ENCODE peak calls at places on chromosomes 13 and 19, in nine cellular contexts. One of them, this sample, is unnamed.

GRCh38 chr13:26132756-26133155 is 80.9 kb upstream of the SHISA2 start:
- DNase-seq in GM20000: no peak
- DNase-seq in activated T-cell treated with anti-CD3 and anti-CD28 coated beads, Interleukin-2, amount 50 U/mL, for 72 hours: no peak
- DNase-seq in NB4: peak; percentile 19
- DNase-seq in occipital lobe: no peak
- DNase-seq in NAMALWA: peak; percentile 29
- DNase-seq in progenitor cell of endocrine pancreas: no peak
- DNase-seq in lung microvascular endothelial cell: peak; percentile 53
- DNase-seq in iPS DF 6.9: no peak
- DNase-seq in this sample: no peak

GRCh38 chr19:4453232-4454179 is 4.1 kb downstream of the UBXN6 start:
- DNase-seq in NAMALWA: no peak
- DNase-seq in lung microvascular endothelial cell: no peak
- DNase-seq in NB4: no peak
- DNase-seq in GM20000: no peak
- DNase-seq in iPS DF 6.9: no peak
- DNase-seq in activated T-cell treated with anti-CD3 and anti-CD28 coated beads, Interleukin-2, amount 50 U/mL, for 72 hours: no peak
- DNase-seq in progenitor cell of endocrine pancreas: no peak
- DNase-seq in occipital lobe: no peak
- DNase-seq in this sample: no peak

GRCh38 chr13:59906413-59907027 is 257.2 kb downstream of the DIAPH3 start:
- DNase-seq in iPS DF 6.9: no peak
- DNase-seq in activated T-cell treated with anti-CD3 and anti-CD28 coated beads, Interleukin-2, amount 50 U/mL, for 72 hours: no peak
- DNase-seq in lung microvascular endothelial cell: peak; percentile 71
- DNase-seq in progenitor cell of endocrine pancreas: no peak
- DNase-seq in occipital lobe: no peak
- DNase-seq in NB4: peak; percentile 33
- DNase-seq in GM20000: peak; percentile 9
- DNase-seq in NAMALWA: peak; percentile 64
- DNase-seq in this sample: peak; percentile 23

GRCh38 chr19:23415034-23415433 is 19.8 kb upstream of the ZNF91 start:
- DNase-seq in NAMALWA: peak; percentile 39
- DNase-seq in NB4: no peak
- DNase-seq in progenitor cell of endocrine pancreas: no peak
- DNase-seq in activated T-cell treated with anti-CD3 and anti-CD28 coated beads, Interleukin-2, amount 50 U/mL, for 72 hours: no peak
- DNase-seq in occipital lobe: no peak
- DNase-seq in lung microvascular endothelial cell: no peak
- DNase-seq in iPS DF 6.9: no peak
- DNase-seq in GM20000: peak; percentile 22
- DNase-seq in this sample: no peak

GRCh38 chr19:28289294-28290063 is 923.5 kb downstream of the UQCRFS1 start:
- DNase-seq in NAMALWA: no peak
- DNase-seq in NB4: no peak
- DNase-seq in activated T-cell treated with anti-CD3 and anti-CD28 coated beads, Interleukin-2, amount 50 U/mL, for 72 hours: no peak
- DNase-seq in lung microvascular endothelial cell: peak; percentile 75
- DNase-seq in GM20000: no peak
- DNase-seq in progenitor cell of endocrine pancreas: no peak
- DNase-seq in iPS DF 6.9: no peak
- DNase-seq in occipital lobe: peak; percentile 64
- DNase-seq in this sample: no peak

GRCh38 chr19:49592486-49593232 is 1.7 kb downstream of the PRR12 start:
- DNase-seq in occipital lobe: no peak
- DNase-seq in iPS DF 6.9: no peak
- DNase-seq in NB4: peak; percentile 70
- DNase-seq in lung microvascular endothelial cell: peak; percentile 21
- DNase-seq in NAMALWA: peak; percentile 86
- DNase-seq in GM20000: peak; percentile 61
- DNase-seq in progenitor cell of endocrine pancreas: no peak
- DNase-seq in activated T-cell treated with anti-CD3 and anti-CD28 coated beads, Interleukin-2, amount 50 U/mL, for 72 hours: peak; percentile 35
- DNase-seq in this sample: no peak

GRCh38 chr13:98848736-98849135 is 96.3 kb upstream of the SLC15A1 start:
- DNase-seq in occipital lobe: peak; percentile 40
- DNase-seq in GM20000: no peak
- DNase-seq in progenitor cell of endocrine pancreas: no peak
- DNase-seq in NB4: no peak
- DNase-seq in activated T-cell treated with anti-CD3 and anti-CD28 coated beads, Interleukin-2, amount 50 U/mL, for 72 hours: no peak
- DNase-seq in lung microvascular endothelial cell: no peak
- DNase-seq in NAMALWA: no peak
- DNase-seq in iPS DF 6.9: no peak
- DNase-seq in this sample: no peak

GRCh38 chr19:54162241-54162805 is 2.8 kb upstream of the LENG1 start:
- DNase-seq in NAMALWA: peak; percentile 94
- DNase-seq in activated T-cell treated with anti-CD3 and anti-CD28 coated beads, Interleukin-2, amount 50 U/mL, for 72 hours: peak; percentile 89
- DNase-seq in iPS DF 6.9: no peak
- DNase-seq in GM20000: peak; percentile 88
- DNase-seq in progenitor cell of endocrine pancreas: peak; percentile 51
- DNase-seq in occipital lobe: peak; percentile 50
- DNase-seq in lung microvascular endothelial cell: peak; percentile 79
- DNase-seq in NB4: peak; percentile 89
- DNase-seq in this sample: no peak

GRCh38 chr13:30577381-30577780 is 40.3 kb upstream of the USPL1 start:
- DNase-seq in occipital lobe: no peak
- DNase-seq in NAMALWA: no peak
- DNase-seq in lung microvascular endothelial cell: no peak
- DNase-seq in GM20000: peak; percentile 34
- DNase-seq in progenitor cell of endocrine pancreas: no peak
- DNase-seq in iPS DF 6.9: no peak
- DNase-seq in activated T-cell treated with anti-CD3 and anti-CD28 coated beads, Interleukin-2, amount 50 U/mL, for 72 hours: peak; percentile 66
- DNase-seq in NB4: peak; percentile 92
- DNase-seq in this sample: peak; percentile 76

GRCh38 chr13:51905787-51906186 is 44.0 kb downstream of the CCDC70 start:
- DNase-seq in NAMALWA: no peak
- DNase-seq in progenitor cell of endocrine pancreas: no peak
- DNase-seq in occipital lobe: no peak
- DNase-seq in iPS DF 6.9: no peak
- DNase-seq in lung microvascular endothelial cell: no peak
- DNase-seq in NB4: no peak
- DNase-seq in activated T-cell treated with anti-CD3 and anti-CD28 coated beads, Interleukin-2, amount 50 U/mL, for 72 hours: no peak
- DNase-seq in GM20000: no peak
- DNase-seq in this sample: no peak

GRCh38 chr13:31909889-31910551 is 121.6 kb upstream of the FRY start:
- DNase-seq in occipital lobe: peak; percentile 2
- DNase-seq in NAMALWA: peak; percentile 80
- DNase-seq in iPS DF 6.9: peak; percentile 29
- DNase-seq in lung microvascular endothelial cell: peak; percentile 80
- DNase-seq in progenitor cell of endocrine pancreas: peak; percentile 25
- DNase-seq in NB4: peak; percentile 81
- DNase-seq in GM20000: peak; percentile 36
- DNase-seq in activated T-cell treated with anti-CD3 and anti-CD28 coated beads, Interleukin-2, amount 50 U/mL, for 72 hours: peak; percentile 41
- DNase-seq in this sample: peak; percentile 18

GRCh38 chr13:95902736-95903135 is 150.5 kb downstream of the UGGT2 start:
- DNase-seq in NAMALWA: no peak
- DNase-seq in activated T-cell treated with anti-CD3 and anti-CD28 coated beads, Interleukin-2, amount 50 U/mL, for 72 hours: no peak
- DNase-seq in progenitor cell of endocrine pancreas: no peak
- DNase-seq in lung microvascular endothelial cell: no peak
- DNase-seq in GM20000: no peak
- DNase-seq in NB4: no peak
- DNase-seq in occipital lobe: no peak
- DNase-seq in iPS DF 6.9: no peak
- DNase-seq in this sample: no peak

GRCh38 chr19:33550741-33551140 is 29.1 kb upstream of the PEPD start:
- DNase-seq in lung microvascular endothelial cell: no peak
- DNase-seq in occipital lobe: no peak
- DNase-seq in progenitor cell of endocrine pancreas: no peak
- DNase-seq in NB4: no peak
- DNase-seq in iPS DF 6.9: no peak
- DNase-seq in GM20000: no peak
- DNase-seq in NAMALWA: no peak
- DNase-seq in activated T-cell treated with anti-CD3 and anti-CD28 coated beads, Interleukin-2, amount 50 U/mL, for 72 hours: no peak
- DNase-seq in this sample: no peak

GRCh38 chr19:45790942-45791341 is 1.7 kb downstream of the DMWD start:
- DNase-seq in NB4: peak; percentile 89
- DNase-seq in activated T-cell treated with anti-CD3 and anti-CD28 coated beads, Interleukin-2, amount 50 U/mL, for 72 hours: peak; percentile 33
- DNase-seq in progenitor cell of endocrine pancreas: no peak
- DNase-seq in lung microvascular endothelial cell: no peak
- DNase-seq in NAMALWA: no peak
- DNase-seq in occipital lobe: no peak
- DNase-seq in iPS DF 6.9: no peak
- DNase-seq in GM20000: no peak
- DNase-seq in this sample: no peak

GRCh38 chr13:99320693-99321481 is 13.7 kb upstream of the GPR183 start:
- DNase-seq in progenitor cell of endocrine pancreas: no peak
- DNase-seq in lung microvascular endothelial cell: peak; percentile 95
- DNase-seq in NB4: peak; percentile 73
- DNase-seq in NAMALWA: peak; percentile 77
- DNase-seq in occipital lobe: no peak
- DNase-seq in GM20000: no peak
- DNase-seq in activated T-cell treated with anti-CD3 and anti-CD28 coated beads, Interleukin-2, amount 50 U/mL, for 72 hours: no peak
- DNase-seq in iPS DF 6.9: no peak
- DNase-seq in this sample: no peak